ENCODE peak calls at places on chromosomes 6 and 20, in five cellular contexts. B is GM20000; G is nucleus accumbens; K is naive thymus-derived CD4-positive, alpha-beta T cell; O is SW 1271. H is an unnamed sample.

GRCh38 chr20:1171461-1172093 is 13.2 kb downstream of the TMEM74B start:
- DNase-seq in K (no peak), B (no peak), G (no peak), O (no peak), H (no peak)

GRCh38 chr20:31835977-31836852 is 9.2 kb downstream of the FOXS1 start:
- DNase-seq in G (peak), K (no peak), O (peak), B (peak), H (peak)

GRCh38 chr6:151765444-151765886 is 42.0 kb upstream of the ESR1 start:
- DNase-seq in B (peak), O (peak), K (no peak), G (peak), H (no peak)

GRCh38 chr6:95593025-95593424 is 15.7 kb downstream of the MANEA start:
- DNase-seq in G (no peak), K (no peak), B (no peak), O (no peak), H (peak)

GRCh38 chr6:170038717-170039116 is 252.2 kb downstream of the DLL1 start:
- DNase-seq in K (no peak), B (no peak), O (no peak), G (no peak), H (no peak)

GRCh38 chr6:14567031-14567430 is 449.5 kb downstream of the CD83 start:
- DNase-seq in B (no peak), G (no peak), O (no peak), K (no peak), H (no peak)

GRCh38 chr6:133242761-133243590 is 1.8 kb downstream of the EYA4 start:
- DNase-seq in G (no peak), B (no peak), O (no peak), K (no peak), H (no peak)

GRCh38 chr6:167676666-167677421 is 149.9 kb upstream of the AFDN start:
- DNase-seq in G (peak), B (no peak), K (no peak), O (no peak), H (no peak)

GRCh38 chr20:32007787-32008616 is 2.2 kb upstream of the CCM2L start:
- DNase-seq in K (no peak), O (no peak), G (no peak), B (no peak), H (no peak)

GRCh38 chr20:32155017-32155965 is 45.8 kb downstream of the TM9SF4 start:
- DNase-seq in B (peak), G (peak), O (peak), K (no peak), H (no peak)

GRCh38 chr6:1872649-1873131 is 263.0 kb downstream of the FOXC1 start:
- DNase-seq in B (no peak), K (no peak), O (no peak), G (no peak), H (peak)

GRCh38 chr6:111928139-111928538 is 54.9 kb upstream of the FYN start:
- DNase-seq in B (no peak), K (no peak), G (no peak), O (no peak), H (no peak)

GRCh38 chr20:24002896-24003295 is 14.3 kb upstream of the GGTLC1 start:
- DNase-seq in K (no peak), B (no peak), G (no peak), O (no peak), H (no peak)

GRCh38 chr6:79838851-79839250 is 108.5 kb downstream of the ELOVL4 start:
- DNase-seq in K (no peak), B (no peak), O (no peak), G (no peak), H (no peak)

GRCh38 chr6:50851269-50851847 is 32.7 kb downstream of the TFAP2B start:
- DNase-seq in G (no peak), O (no peak), K (no peak), B (no peak), H (no peak)

GRCh38 chr6:111750753-111751684 is 122.2 kb downstream of the FYN start:
- DNase-seq in O (no peak), K (peak), B (peak), G (no peak), H (no peak)

GRCh38 chr20:40046703-40047102 is 642.3 kb downstream of the MAFB start:
- DNase-seq in B (no peak), O (no peak), G (no peak), K (no peak), H (no peak)

GRCh38 chr6:116190550-116190949 is 63.3 kb downstream of the TSPYL4 start:
- DNase-seq in B (no peak), O (no peak), K (no peak), G (no peak), H (no peak)

H was measured in NCI-H446 treated with DMSO at 0.1 percent for 48 hours.